ENCODE peak calls at places on chromosomes 4 and X, in four cellular contexts. One of them, this sample, is unnamed.

GRCh38 chr4:7295201-7295916 is 103.0 kb downstream of the SORCS2 start:
- DNase-seq in endothelial cell: no peak
- DNase-seq in stimulated activated CD8-positive, alpha-beta memory T cell treated with anti-CD3 and anti-CD28 coated beads, Interleukin-7, amount 100 ng/mL, for 48 hours: no peak
- DNase-seq in H9: no peak
- DNase-seq in this sample: no peak

GRCh38 chrX:17596051-17596450 is 141.2 kb upstream of the SCML1 start:
- DNase-seq in endothelial cell: no peak
- DNase-seq in stimulated activated CD8-positive, alpha-beta memory T cell treated with anti-CD3 and anti-CD28 coated beads, Interleukin-7, amount 100 ng/mL, for 48 hours: no peak
- DNase-seq in H9: no peak
- DNase-seq in this sample: peak; percentile 52

GRCh38 chr4:10736266-10736665 is 51.7 kb upstream of the CLNK start:
- DNase-seq in endothelial cell: no peak
- DNase-seq in stimulated activated CD8-positive, alpha-beta memory T cell treated with anti-CD3 and anti-CD28 coated beads, Interleukin-7, amount 100 ng/mL, for 48 hours: no peak
- DNase-seq in H9: no peak
- DNase-seq in this sample: no peak

GRCh38 chrX:70497026-70497425 is 52.4 kb downstream of the DLG3 start:
- DNase-seq in endothelial cell: no peak
- DNase-seq in stimulated activated CD8-positive, alpha-beta memory T cell treated with anti-CD3 and anti-CD28 coated beads, Interleukin-7, amount 100 ng/mL, for 48 hours: no peak
- DNase-seq in H9: no peak
- DNase-seq in this sample: no peak

GRCh38 chr4:3071811-3072210 is 2.5 kb downstream of the HTT-AS start:
- DNase-seq in endothelial cell: no peak
- DNase-seq in stimulated activated CD8-positive, alpha-beta memory T cell treated with anti-CD3 and anti-CD28 coated beads, Interleukin-7, amount 100 ng/mL, for 48 hours: no peak
- DNase-seq in H9: no peak
- DNase-seq in this sample: no peak

GRCh38 chrX:34654939-34655338 is 2.1 kb downstream of the TMEM47 start:
- DNase-seq in endothelial cell: no peak
- DNase-seq in stimulated activated CD8-positive, alpha-beta memory T cell treated with anti-CD3 and anti-CD28 coated beads, Interleukin-7, amount 100 ng/mL, for 48 hours: no peak
- DNase-seq in H9: no peak
- DNase-seq in this sample: no peak

GRCh38 chrX:139890991-139891700 is 41.7 kb downstream of the ATP11C start:
- DNase-seq in endothelial cell: no peak
- DNase-seq in stimulated activated CD8-positive, alpha-beta memory T cell treated with anti-CD3 and anti-CD28 coated beads, Interleukin-7, amount 100 ng/mL, for 48 hours: no peak
- DNase-seq in H9: no peak
- DNase-seq in this sample: no peak

GRCh38 chr4:128241425-128241913 is 46.1 kb downstream of the PGRMC2 start:
- DNase-seq in endothelial cell: no peak
- DNase-seq in stimulated activated CD8-positive, alpha-beta memory T cell treated with anti-CD3 and anti-CD28 coated beads, Interleukin-7, amount 100 ng/mL, for 48 hours: no peak
- DNase-seq in H9: no peak
- DNase-seq in this sample: no peak

GRCh38 chrX:149521438-149521837 is 16.3 kb upstream of the IDS start:
- DNase-seq in endothelial cell: no peak
- DNase-seq in stimulated activated CD8-positive, alpha-beta memory T cell treated with anti-CD3 and anti-CD28 coated beads, Interleukin-7, amount 100 ng/mL, for 48 hours: no peak
- DNase-seq in H9: no peak
- DNase-seq in this sample: no peak

GRCh38 chr4:123869517-123870282 is 473.1 kb downstream of the SPRY1 start:
- DNase-seq in endothelial cell: no peak
- DNase-seq in stimulated activated CD8-positive, alpha-beta memory T cell treated with anti-CD3 and anti-CD28 coated beads, Interleukin-7, amount 100 ng/mL, for 48 hours: no peak
- DNase-seq in H9: no peak
- DNase-seq in this sample: no peak

GRCh38 chrX:49060914-49061313 is 2.1 kb downstream of the CCDC120 start:
- DNase-seq in endothelial cell: no peak
- DNase-seq in stimulated activated CD8-positive, alpha-beta memory T cell treated with anti-CD3 and anti-CD28 coated beads, Interleukin-7, amount 100 ng/mL, for 48 hours: no peak
- DNase-seq in H9: no peak
- DNase-seq in this sample: no peak

GRCh38 chr4:87977521-87978278 is 2.2 kb downstream of the SPP1 start:
- DNase-seq in endothelial cell: no peak
- DNase-seq in stimulated activated CD8-positive, alpha-beta memory T cell treated with anti-CD3 and anti-CD28 coated beads, Interleukin-7, amount 100 ng/mL, for 48 hours: no peak
- DNase-seq in H9: no peak
- DNase-seq in this sample: no peak

GRCh38 chr4:159979351-159979750 is 876.5 kb downstream of the RAPGEF2 start:
- DNase-seq in endothelial cell: no peak
- DNase-seq in stimulated activated CD8-positive, alpha-beta memory T cell treated with anti-CD3 and anti-CD28 coated beads, Interleukin-7, amount 100 ng/mL, for 48 hours: no peak
- DNase-seq in H9: no peak
- DNase-seq in this sample: no peak

This sample was measured in HT-29.